ENCODE peak calls at places on chromosomes 4 and X, in six cellular contexts. L, M, V, I, B and S are unnamed samples.

GRCh38 chr4:180380733-180381132 is 1862.5 kb upstream of the TENM3 start:
- DNase-seq in L (no peak), M (no peak), V (no peak), I (no peak), B (peak), S (no peak)

GRCh38 chr4:145451895-145452294 is 29.8 kb upstream of the SMAD1 start:
- DNase-seq in L (no peak), M (no peak), V (no peak), I (no peak), B (no peak), S (no peak)

GRCh38 chrX:41209853-41210252 is 124.1 kb upstream of the DDX3X start:
- DNase-seq in L (no peak), M (no peak), V (no peak), I (no peak), B (no peak), S (no peak)

GRCh38 chrX:129361566-129361965 is 161.7 kb downstream of the SMARCA1 start:
- DNase-seq in L (no peak), M (no peak), V (no peak), I (no peak), B (no peak), S (no peak)

GRCh38 chr4:100086766-100087431 is 103.4 kb downstream of the DDIT4L start:
- DNase-seq in L (no peak), M (no peak), V (no peak), I (no peak), B (no peak), S (no peak)

GRCh38 chrX:7062912-7063311 is 84.6 kb upstream of the STS start:
- DNase-seq in L (no peak), M (no peak), V (no peak), I (no peak), B (no peak), S (no peak)

GRCh38 chr4:168711197-168712120 is 214.6 kb downstream of the PALLD start:
- DNase-seq in L (no peak), M (peak), V (no peak), I (peak), B (peak), S (no peak)

GRCh38 chr4:5156677-5157076 is 105.4 kb downstream of the STK32B start:
- DNase-seq in L (no peak), M (no peak), V (no peak), I (no peak), B (no peak), S (no peak)

GRCh38 chr4:98293089-98293887 is 32.1 kb downstream of the RAP1GDS1 start:
- DNase-seq in L (no peak), M (no peak), V (no peak), I (no peak), B (peak), S (no peak)

GRCh38 chrX:119638725-119639471 is 32.7 kb upstream of the NKRF start:
- DNase-seq in L (peak), M (no peak), V (no peak), I (no peak), B (peak), S (peak)

GRCh38 chr4:169940460-169940859 is 85.7 kb downstream of the MFAP3L start:
- DNase-seq in L (no peak), M (no peak), V (no peak), I (no peak), B (no peak), S (no peak)

GRCh38 chr4:140640150-140640748 is 71.5 kb upstream of the UCP1 start:
- DNase-seq in L (no peak), M (no peak), V (no peak), I (no peak), B (no peak), S (no peak)

DNA sequence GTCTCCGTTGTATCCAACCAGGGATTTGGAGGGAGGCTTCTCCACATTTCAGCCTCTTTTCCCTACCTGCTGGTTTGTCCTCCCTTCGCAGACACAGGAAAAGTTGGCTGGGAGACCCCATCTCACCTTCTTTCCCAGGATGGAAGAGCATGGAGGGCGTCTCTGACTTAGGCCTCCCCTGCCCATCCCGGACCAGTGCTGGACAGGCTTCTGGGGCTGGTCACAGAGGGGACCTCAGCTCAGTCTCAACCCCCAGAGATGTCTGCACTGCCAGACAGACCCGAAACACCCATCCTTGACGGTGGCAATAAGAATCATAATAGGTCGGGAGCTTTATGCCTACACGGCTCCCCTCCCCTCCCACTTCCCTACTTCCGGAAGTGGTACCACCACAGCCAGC is 1.6 kb downstream of the WFS1 start:
- DNase-seq in L (no peak), M (no peak), V (no peak), I (no peak), B (no peak), S (no peak)
- H3K4me3 ChIP-seq in L (no peak), M (peak), V (peak), I (peak), B (no peak), S (no peak)

GRCh38 chrX:133171962-133172708 is 46.0 kb downstream of the TFDP3 start:
- DNase-seq in L (no peak), M (no peak), V (no peak), I (no peak), B (peak), S (no peak)
- TF ChIP-seq CTCF in L (peak), M (peak), V (no peak), I (peak), B (no peak), S (peak)

GRCh38 chrX:20112022-20112421 is 4.7 kb downstream of the MAP7D2 start:
- DNase-seq in L (no peak), M (no peak), V (no peak), I (no peak), B (no peak), S (no peak)

GRCh38 chrX:20118065-20118824 is 1.5 kb upstream of the MAP7D2 start:
- DNase-seq in L (no peak), M (no peak), V (no peak), I (no peak), B (no peak), S (no peak)

GRCh38 chrX:20116575-20117240 is at the start of gene MAP7D2:
- DNase-seq in L (no peak), M (no peak), V (no peak), I (no peak), B (no peak), S (no peak)

DNA sequence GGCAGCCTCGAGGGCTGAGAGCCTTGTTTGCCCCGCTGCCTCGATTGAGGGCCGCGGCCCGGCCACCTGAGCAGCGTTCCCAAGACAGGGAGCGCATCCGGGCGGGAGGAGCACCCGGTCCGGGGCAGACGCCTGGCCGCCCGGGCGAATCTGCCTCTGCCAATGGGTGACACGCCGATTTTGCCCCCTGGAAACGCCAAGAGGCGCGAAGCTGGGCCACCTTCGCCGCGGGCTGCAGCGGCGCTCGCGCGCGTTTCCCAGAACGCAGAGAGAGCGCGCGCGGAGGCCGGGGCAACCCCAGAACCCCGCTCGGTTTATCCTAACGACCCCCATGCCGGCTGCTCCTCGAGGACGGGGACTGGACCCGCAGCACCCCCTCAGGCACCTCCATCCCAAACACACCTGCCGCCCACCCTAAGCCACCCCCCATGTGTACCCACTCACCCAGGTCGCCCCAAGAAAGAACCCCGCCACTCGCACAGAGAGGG is 576 bp downstream of the MAP7D2 start:
- DNase-seq in L (no peak), M (no peak), V (no peak), I (no peak), B (no peak), S (no peak)
- H3K4me3 ChIP-seq in L (no peak), M (no peak), V (peak), I (peak), B (peak), S (no peak)

GRCh38 chr4:26731342-26731741 is 129.3 kb upstream of the STIM2 start:
- DNase-seq in L (peak), M (no peak), V (no peak), I (no peak), B (peak), S (peak)
- TF ChIP-seq CTCF in L (no peak), M (no peak), V (no peak), I (no peak), B (no peak), S (no peak)

GRCh38 chr4:74933562-74934015 is 673 bp downstream of the PARM1 start:
- DNase-seq in L (no peak), M (peak), V (no peak), I (peak), B (peak), S (no peak)
- H3K4me3 ChIP-seq in L (peak), M (peak), V (peak), I (peak), B (peak), S (peak)

GRCh38 chrX:150766351-150767044 is 73.3 kb downstream of the MTMR1 start:
- DNase-seq in L (no peak), M (no peak), V (no peak), I (no peak), B (no peak), S (no peak)
- TF ChIP-seq CTCF in L (no peak), M (no peak), V (no peak), I (no peak), B (no peak), S (no peak)